ENCODE peak calls at places on chromosomes 1 and 21, in eight cellular contexts. G is GM20000, H is hepatocyte, J is BE2C, O is fibroblast of mammary gland, K is choroid plexus epithelial cell, M is dorsolateral prefrontal cortex, P is thoracic aorta. Y is an unnamed sample.

GRCh38 chr1:63615809-63616420 is 22.7 kb downstream of the PGM1 start:
- DNase-seq in G (peak), H (peak), J (peak), O (peak), K (peak), M (no peak), P (peak), Y (peak)

GRCh38 chr1:87113313-87113712 is 198.9 kb downstream of the HS2ST1 start:
- DNase-seq in G (no peak), H (no peak), J (no peak), O (peak), K (peak), M (no peak), P (no peak), Y (peak)

GRCh38 chr1:154418062-154418897 is 13.1 kb downstream of the IL6R start:
- DNase-seq in G (no peak), H (peak), J (peak), O (peak), K (peak), M (no peak), P (no peak), Y (no peak)

GRCh38 chr1:25543425-25544242 is at the start of gene LDLRAP1:
- DNase-seq in G (peak), H (peak), J (peak), O (peak), K (peak), M (peak), P (no peak), Y (peak)

GRCh38 chr1:32205401-32206370 is at the start of gene IQCC:
- DNase-seq in G (peak), H (peak), J (peak), O (peak), K (peak), M (peak), P (peak), Y (peak)

GRCh38 chr1:39272791-39273071 is 68.2 kb downstream of the MACF1 start:
- DNase-seq in G (no peak), H (no peak), J (no peak), O (no peak), K (no peak), M (no peak), P (no peak), Y (no peak)

GRCh38 chr1:10649484-10650201 is 146.8 kb downstream of the CASZ1 start:
- DNase-seq in G (no peak), H (no peak), J (no peak), O (no peak), K (peak), M (no peak), P (no peak), Y (no peak)

GRCh38 chr1:155079487-155080249 is 1.0 kb downstream of the EFNA3 start:
- DNase-seq in G (peak), H (peak), J (no peak), O (no peak), K (no peak), M (no peak), P (no peak), Y (no peak)

GRCh38 chr1:169676001-169676400 is 35.4 kb downstream of the SELL start:
- DNase-seq in G (no peak), H (no peak), J (no peak), O (peak), K (peak), M (no peak), P (no peak), Y (peak)

GRCh38 chr1:5572794-5573193 is 419.4 kb downstream of the NPHP4 start:
- DNase-seq in G (no peak), H (no peak), J (no peak), O (no peak), K (no peak), M (no peak), P (no peak), Y (no peak)

GRCh38 chr1:119988316-119989067 is 81.0 kb downstream of the NOTCH2 start:
- DNase-seq in G (no peak), H (no peak), J (no peak), O (no peak), K (no peak), M (no peak), P (no peak), Y (no peak)
- TF ChIP-seq CTCF in G (no peak), H (no peak), J (no peak), O (no peak), K (no peak), M (no peak), P (no peak), Y (no peak)

DNA sequence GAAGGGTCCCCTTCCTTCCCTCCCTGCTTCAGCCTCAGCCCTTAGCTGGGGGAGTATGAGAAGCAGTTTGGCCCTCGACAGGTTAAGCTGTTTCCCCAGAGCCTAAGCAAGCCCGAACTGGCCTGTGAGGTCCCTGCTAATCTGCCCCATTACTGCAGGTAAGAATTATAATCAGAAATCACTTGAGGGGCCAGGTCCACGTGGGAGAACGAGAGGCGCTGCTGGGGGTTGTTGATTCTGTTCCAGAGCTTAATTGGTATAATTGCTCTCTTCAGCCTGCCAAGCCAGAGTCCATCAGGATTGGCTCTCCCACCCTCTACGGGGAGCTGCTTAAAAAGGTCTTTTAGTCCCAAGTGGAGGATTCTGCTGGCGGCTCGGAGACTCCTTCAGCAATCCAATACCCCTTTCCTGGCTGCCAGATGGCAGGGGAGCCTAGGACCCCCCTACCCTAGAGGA is 70.8 kb downstream of the UBE2T start:
- DNase-seq in G (no peak), H (no peak), J (no peak), O (no peak), K (no peak), M (no peak), P (no peak), Y (no peak)
- TF ChIP-seq CTCF in G (no peak), H (no peak), J (no peak), O (no peak), K (no peak), M (no peak), P (no peak), Y (no peak)

GRCh38 chr1:20701847-20702246 is 16.0 kb downstream of the KIF17 start:
- DNase-seq in G (no peak), H (no peak), J (no peak), O (no peak), K (no peak), M (no peak), P (no peak), Y (no peak)

GRCh38 chr1:20703124-20703756 is 14.6 kb downstream of the KIF17 start:
- DNase-seq in G (no peak), H (no peak), J (no peak), O (no peak), K (no peak), M (no peak), P (no peak), Y (no peak)

GRCh38 chr1:20701446-20701845 is 16.4 kb downstream of the KIF17 start:
- DNase-seq in G (no peak), H (no peak), J (no peak), O (no peak), K (no peak), M (no peak), P (no peak), Y (no peak)

GRCh38 chr1:20700636-20701215 is 17.1 kb downstream of the KIF17 start:
- DNase-seq in G (no peak), H (no peak), J (no peak), O (no peak), K (no peak), M (no peak), P (no peak), Y (no peak)

DNA sequence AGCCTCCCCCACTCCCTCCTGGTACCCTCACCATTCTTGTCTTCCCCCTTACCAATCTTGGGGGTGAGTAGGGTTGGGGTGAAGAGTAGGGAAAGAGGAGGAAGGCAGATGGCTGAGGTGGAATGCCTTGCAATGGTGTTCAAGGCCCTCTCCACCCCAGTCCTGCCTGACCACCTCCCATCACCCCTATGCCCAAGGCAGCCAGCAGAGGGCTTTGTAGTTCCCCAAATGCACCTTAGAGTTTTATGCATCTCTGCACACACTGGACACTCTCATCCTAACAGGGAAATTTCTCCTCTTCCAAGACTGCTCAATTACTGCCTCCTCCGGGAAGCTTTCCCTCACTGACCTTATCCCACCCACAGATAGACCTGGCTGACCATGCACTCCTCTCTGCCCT is 15.4 kb downstream of the KIF17 start:
- DNase-seq in G (no peak), H (no peak), J (no peak), O (peak), K (peak), M (no peak), P (no peak), Y (peak)
- TF ChIP-seq CTCF in G (no peak), H (no peak), J (peak), O (peak), K (peak), M (no peak), P (no peak), Y (peak)

GRCh38 chr1:156768610-156769295 is 1.4 kb downstream of the PRCC start:
- DNase-seq in G (no peak), H (peak), J (no peak), O (no peak), K (no peak), M (no peak), P (no peak), Y (no peak)

GRCh38 chr1:156773607-156774006 is 6.3 kb downstream of the PRCC start:
- DNase-seq in G (no peak), H (no peak), J (no peak), O (no peak), K (no peak), M (no peak), P (no peak), Y (no peak)

GRCh38 chr1:156775799-156776198 is 8.5 kb downstream of the PRCC start:
- DNase-seq in G (no peak), H (no peak), J (no peak), O (no peak), K (no peak), M (no peak), P (no peak), Y (no peak)

GRCh38 chr1:156772728-156773497 is 5.6 kb downstream of the PRCC start:
- DNase-seq in G (no peak), H (no peak), J (peak), O (no peak), K (no peak), M (no peak), P (no peak), Y (peak)

GRCh38 chr1:156772222-156772621 is 4.9 kb downstream of the PRCC start:
- DNase-seq in G (no peak), H (no peak), J (no peak), O (no peak), K (no peak), M (no peak), P (no peak), Y (no peak)
- TF ChIP-seq CTCF in G (no peak), H (no peak), J (peak), O (no peak), K (no peak), M (no peak), P (peak), Y (no peak)

DNA sequence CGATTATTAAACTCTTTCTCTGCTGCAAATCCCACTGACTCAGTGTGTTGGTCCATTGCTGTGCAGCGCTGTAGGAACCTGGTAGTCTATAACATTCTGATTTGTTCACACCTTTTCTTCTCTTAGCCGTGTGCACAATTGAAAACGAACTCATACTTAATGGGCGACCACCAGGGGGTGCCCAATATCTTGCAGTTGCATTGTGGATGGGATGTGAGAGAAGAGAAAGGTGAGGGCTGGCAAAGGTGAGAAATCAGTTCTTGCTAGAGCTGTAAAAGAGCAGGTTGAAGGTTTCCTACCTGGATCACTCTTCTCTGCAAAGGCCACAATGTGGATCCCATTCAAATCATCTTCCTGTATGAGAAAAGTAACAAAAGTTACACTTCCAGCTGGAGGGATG is 51.0 kb downstream of the CASQ2 start:
- DNase-seq in G (peak), H (peak), J (peak), O (peak), K (peak), M (peak), P (no peak), Y (peak)
- TF ChIP-seq CTCF in G (peak), H (peak), J (peak), O (peak), K (peak), M (peak), P (peak), Y (peak)

DNA sequence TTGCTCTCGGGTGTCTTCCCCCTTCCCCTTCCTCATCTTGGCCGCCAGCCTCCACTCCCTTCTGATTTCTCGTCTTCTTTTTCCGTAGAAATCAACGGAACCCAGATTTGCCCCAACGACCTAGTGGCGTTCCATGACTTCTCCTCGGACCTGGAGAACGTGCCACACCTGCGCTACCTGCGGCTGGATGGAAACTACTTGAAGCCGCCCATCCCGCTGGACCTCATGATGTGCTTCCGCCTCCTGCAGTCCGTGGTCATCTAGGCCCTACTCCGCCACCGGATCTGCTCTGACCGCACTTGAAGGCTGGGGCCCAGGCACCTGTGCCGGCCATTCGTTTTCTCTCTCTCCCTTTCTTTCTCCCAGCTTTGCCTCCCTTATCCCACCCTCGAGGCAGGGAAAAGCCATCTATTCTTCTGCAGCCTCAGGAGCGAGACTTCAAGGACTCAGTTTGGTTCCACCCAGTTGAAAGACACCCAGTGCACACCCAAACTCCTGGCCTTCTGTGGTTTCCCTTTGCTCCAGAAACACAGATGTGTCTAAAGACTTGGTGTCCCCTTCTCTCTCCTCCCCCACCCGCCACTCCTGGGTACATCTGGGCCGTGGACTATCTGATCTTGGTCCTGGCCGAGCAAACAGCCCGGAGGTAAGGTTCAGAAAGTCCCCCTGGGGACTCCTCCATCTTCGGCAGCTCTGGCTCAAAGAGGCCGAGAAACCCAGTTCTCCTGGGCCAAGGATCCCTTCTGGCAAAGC is 7.2 kb upstream of the OPTC start:
- DNase-seq in G (no peak), H (no peak), J (no peak), O (peak), K (peak), M (no peak), P (no peak), Y (no peak)
- TF ChIP-seq CTCF in G (no peak), H (no peak), J (no peak), O (no peak), K (no peak), M (no peak), P (no peak), Y (no peak)

DNA sequence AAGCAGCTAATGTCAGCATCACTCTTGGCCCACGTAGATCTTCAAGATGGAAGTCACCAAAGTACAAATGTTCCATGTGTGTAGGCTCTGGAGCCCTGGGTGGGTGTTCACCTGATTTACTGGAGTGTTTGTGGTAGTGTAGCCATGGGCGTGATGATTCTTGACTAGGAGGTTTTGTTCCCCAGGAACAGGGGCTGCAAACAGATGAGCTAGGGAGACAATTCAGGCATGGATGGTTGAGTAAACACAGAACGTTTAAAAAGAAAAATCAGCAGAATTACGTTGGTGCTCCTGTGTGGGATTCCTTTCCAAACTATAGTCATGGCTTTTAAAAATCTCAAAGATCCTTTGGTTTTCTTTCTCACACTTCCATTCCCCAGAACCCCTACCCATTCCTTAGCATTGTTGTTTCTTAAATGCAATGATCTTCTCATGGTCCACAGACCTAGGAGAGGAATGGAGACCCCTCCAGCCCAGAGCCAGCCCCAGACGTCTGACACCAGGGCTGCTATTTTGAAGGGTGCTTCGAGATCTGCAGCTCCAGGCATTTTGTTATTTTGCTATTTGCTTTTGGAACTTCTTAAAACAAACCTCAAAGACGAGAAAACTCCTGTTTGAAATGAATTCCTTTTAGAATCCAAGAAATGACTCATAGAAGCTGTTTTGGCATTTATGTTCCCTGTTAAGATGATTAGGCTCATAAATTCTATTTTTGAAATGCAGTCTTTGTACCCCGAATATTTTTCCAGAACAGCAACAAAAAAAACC is 115.1 kb downstream of the ETS2 start:
- DNase-seq in G (no peak), H (no peak), J (no peak), O (peak), K (peak), M (no peak), P (no peak), Y (peak)
- TF ChIP-seq CTCF in G (no peak), H (no peak), J (no peak), O (no peak), K (no peak), M (no peak), P (no peak), Y (no peak)

GRCh38 chr1:200634449-200635122 is 14.0 kb upstream of the KIF14 start:
- DNase-seq in G (no peak), H (no peak), J (no peak), O (no peak), K (no peak), M (no peak), P (no peak), Y (no peak)
- TF ChIP-seq CTCF in G (no peak), H (no peak), J (peak), O (peak), K (peak), M (no peak), P (no peak), Y (no peak)

GRCh38 chr1:207052736-207053545 is at the start of gene PFKFB2:
- DNase-seq in G (peak), H (peak), J (peak), O (peak), K (peak), M (peak), P (peak), Y (peak)
- TF ChIP-seq CTCF in G (no peak), H (no peak), J (peak), O (no peak), K (no peak), M (peak), P (peak), Y (peak)

DNA sequence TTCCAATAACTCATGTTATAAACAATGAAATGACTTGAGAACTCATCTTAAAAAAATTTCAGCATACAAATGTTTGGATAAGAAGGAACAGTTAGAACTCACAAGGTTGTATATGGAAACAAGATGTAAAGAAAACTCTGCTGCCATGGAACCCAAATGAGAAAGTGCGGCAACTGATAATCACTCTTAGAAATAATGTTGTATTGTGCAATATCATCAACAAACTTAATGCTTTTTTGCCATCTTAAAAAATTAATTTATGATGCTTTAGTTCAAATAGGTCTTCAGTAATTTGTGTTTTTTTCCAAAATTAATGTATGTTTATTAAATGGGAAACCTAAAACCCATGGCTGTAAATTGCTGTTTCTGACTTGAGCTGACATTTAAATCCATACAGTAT is 461.0 kb upstream of the NCAM2 start:
- DNase-seq in G (no peak), H (no peak), J (no peak), O (no peak), K (no peak), M (no peak), P (no peak), Y (no peak)
- TF ChIP-seq CTCF in G (no peak), H (no peak), J (no peak), O (no peak), K (no peak), M (no peak), P (no peak), Y (no peak)